ENCODE peak calls at places on chromosomes 11 and 22, in four cellular contexts. One of them, this sample, is unnamed.

GRCh38 chr11:69010964-69011623 is 2.0 kb downstream of the MRGPRF start:
- DNase-seq in T-helper 2 cell: peak
- DNase-seq in RPMI7951: peak
- DNase-seq in prostate gland: peak
- DNase-seq in this sample: peak

GRCh38 chr11:17300372-17300771 is 23.8 kb downstream of the NUCB2 start:
- DNase-seq in RPMI7951: no peak
- DNase-seq in prostate gland: no peak
- DNase-seq in T-helper 2 cell: no peak
- DNase-seq in this sample: no peak

GRCh38 chr11:117473692-117474091 is 146.0 kb downstream of the CEP164 start:
- DNase-seq in prostate gland: no peak
- DNase-seq in RPMI7951: no peak
- DNase-seq in T-helper 2 cell: no peak
- DNase-seq in this sample: no peak

GRCh38 chr11:66288138-66288865 is 641 bp downstream of the YIF1A start:
- DNase-seq in T-helper 2 cell: no peak
- DNase-seq in prostate gland: no peak
- DNase-seq in RPMI7951: no peak
- DNase-seq in this sample: no peak

GRCh38 chr11:133815636-133816035 is 29.7 kb downstream of the SPATA19 start:
- DNase-seq in T-helper 2 cell: no peak
- DNase-seq in RPMI7951: no peak
- DNase-seq in prostate gland: no peak
- DNase-seq in this sample: no peak

GRCh38 chr11:119902656-119903181 is 173.7 kb upstream of the NECTIN1 start:
- DNase-seq in T-helper 2 cell: no peak
- DNase-seq in RPMI7951: no peak
- DNase-seq in prostate gland: no peak
- DNase-seq in this sample: no peak

GRCh38 chr22:40345271-40345670 is 1.0 kb upstream of the ADSL start:
- DNase-seq in RPMI7951: peak
- DNase-seq in prostate gland: no peak
- DNase-seq in T-helper 2 cell: peak
- DNase-seq in this sample: no peak

GRCh38 chr11:48043111-48043997 is 63.0 kb downstream of the PTPRJ start:
- DNase-seq in T-helper 2 cell: peak
- DNase-seq in RPMI7951: no peak
- DNase-seq in prostate gland: no peak
- DNase-seq in this sample: no peak

GRCh38 chr11:113546757-113547507 is 71.7 kb upstream of the DRD2 start:
- DNase-seq in RPMI7951: peak
- DNase-seq in T-helper 2 cell: no peak
- DNase-seq in prostate gland: no peak
- DNase-seq in this sample: no peak

GRCh38 chr11:120820040-120820439 is 203.9 kb upstream of the TBCEL start:
- DNase-seq in prostate gland: no peak
- DNase-seq in RPMI7951: no peak
- DNase-seq in T-helper 2 cell: no peak
- DNase-seq in this sample: no peak

GRCh38 chr22:17795143-17795542 is 20.9 kb upstream of the BID start:
- DNase-seq in prostate gland: no peak
- DNase-seq in T-helper 2 cell: no peak
- DNase-seq in RPMI7951: no peak
- DNase-seq in this sample: no peak

GRCh38 chr22:19631899-19632670 is 82.2 kb upstream of the SEPTIN5 start:
- DNase-seq in prostate gland: no peak
- DNase-seq in RPMI7951: peak
- DNase-seq in T-helper 2 cell: peak
- DNase-seq in this sample: no peak

GRCh38 chr22:23217171-23218052 is 37.1 kb downstream of the BCR start:
- DNase-seq in prostate gland: no peak
- DNase-seq in T-helper 2 cell: no peak
- DNase-seq in RPMI7951: no peak
- DNase-seq in this sample: no peak

GRCh38 chr22:23258826-23259170 is 78.5 kb downstream of the BCR start:
- DNase-seq in RPMI7951: no peak
- DNase-seq in T-helper 2 cell: no peak
- DNase-seq in prostate gland: no peak
- DNase-seq in this sample: no peak

GRCh38 chr11:11760838-11761237 is 80.9 kb upstream of the USP47 start:
- DNase-seq in RPMI7951: no peak
- DNase-seq in T-helper 2 cell: no peak
- DNase-seq in prostate gland: no peak
- DNase-seq in this sample: no peak

GRCh38 chr11:7278314-7278917 is 26.7 kb downstream of the SYT9 start:
- DNase-seq in prostate gland: no peak
- DNase-seq in T-helper 2 cell: peak
- DNase-seq in RPMI7951: peak
- DNase-seq in this sample: no peak

GRCh38 chr22:45235101-45235777 is 5.5 kb downstream of the KIAA0930 start:
- DNase-seq in prostate gland: no peak
- DNase-seq in T-helper 2 cell: peak
- DNase-seq in RPMI7951: no peak
- DNase-seq in this sample: no peak

GRCh38 chr11:118877487-118878173 is 6.1 kb upstream of the CXCR5 start:
- DNase-seq in T-helper 2 cell: no peak
- DNase-seq in RPMI7951: no peak
- DNase-seq in prostate gland: no peak
- DNase-seq in this sample: no peak

This sample was measured in lung.